ENCODE peak calls at places on chromosomes 5 and 9, in six cellular contexts. D is fibroblast of villous mesenchyme; W is AML-193; O is naive thymus-derived CD8-positive, alpha-beta T cell; U is small intestine; P is KG1. C is an unnamed sample.

GRCh38 chr9:5892456-5893133 is 1.9 kb downstream of the MLANA start:
- DNase-seq in O (no peak), D (peak; percentile 76), U (no peak), P (no peak), W (no peak), C (no peak)

GRCh38 chr5:171483453-171484177 is 64.2 kb downstream of the FGF18 start:
- DNase-seq in P (no peak), U (no peak), D (peak; percentile 66), O (no peak), W (no peak), C (no peak)

GRCh38 chr5:58648846-58649245 is 66.0 kb downstream of the RAB3C start:
- DNase-seq in P (no peak), O (no peak), U (no peak), W (no peak), D (no peak), C (no peak)

GRCh38 chr5:85823462-85824426 is 794.0 kb upstream of the COX7C start:
- DNase-seq in W (no peak), D (no peak), P (no peak), O (no peak), U (no peak), C (peak; percentile 8)

GRCh38 chr5:17343675-17344074 is 126.2 kb downstream of the BASP1 start:
- DNase-seq in U (no peak), P (no peak), W (no peak), O (no peak), D (peak; percentile 97), C (peak; percentile 2)

GRCh38 chr5:32964246-32964645 is 253.1 kb downstream of the NPR3 start:
- DNase-seq in P (no peak), O (no peak), W (no peak), D (peak; percentile 5), U (no peak), C (no peak)

GRCh38 chr5:54295658-54296276 is 14.6 kb downstream of the ARL15 start:
- DNase-seq in O (no peak), W (peak; percentile 53), P (no peak), U (no peak), D (no peak), C (no peak)

GRCh38 chr5:17099946-17100345 is 117.5 kb upstream of the BASP1 start:
- DNase-seq in P (no peak), U (no peak), O (no peak), D (no peak), W (no peak), C (no peak)

GRCh38 chr9:127553793-127554192 is 58.3 kb upstream of the STXBP1 start:
- DNase-seq in P (no peak), W (no peak), U (no peak), D (no peak), O (no peak), C (no peak)

GRCh38 chr9:38091310-38092199 is 22.5 kb upstream of the SHB start:
- DNase-seq in U (no peak), O (no peak), P (no peak), W (no peak), D (no peak), C (no peak)

GRCh38 chr5:143133721-143134120 is 269.8 kb downstream of the NR3C1 start:
- DNase-seq in O (no peak), W (no peak), P (no peak), D (no peak), U (no peak), C (no peak)

GRCh38 chr5:75028090-75028489 is 24.3 kb downstream of the GCNT4 start:
- DNase-seq in W (no peak), O (peak; percentile 32), U (no peak), D (no peak), P (no peak), C (no peak)

GRCh38 chr9:125634040-125634717 is 72.8 kb downstream of the MAPKAP1 start:
- DNase-seq in P (no peak), D (peak; percentile 77), W (no peak), U (no peak), O (no peak), C (no peak)

GRCh38 chr5:109788596-109788995 is 98.9 kb downstream of the MAN2A1 start:
- DNase-seq in O (no peak), P (no peak), U (no peak), W (no peak), D (no peak), C (no peak)

GRCh38 chr5:59206132-59206581 is 623.3 kb downstream of the RAB3C start:
- DNase-seq in D (peak; percentile 88), O (no peak), P (no peak), U (no peak), W (no peak), C (no peak)

GRCh38 chr9:94975480-94976452 is 249.3 kb downstream of the AOPEP start:
- DNase-seq in P (no peak), D (no peak), U (peak; percentile 27), O (no peak), W (no peak), C (no peak)

GRCh38 chr5:64318175-64318574 is 152.5 kb downstream of the RNF180 start:
- DNase-seq in P (no peak), D (no peak), O (no peak), W (no peak), U (no peak), C (no peak)

GRCh38 chr9:89699646-89700045 is 94.8 kb downstream of the GADD45G start:
- DNase-seq in U (peak; percentile 43), D (no peak), W (no peak), O (no peak), P (no peak), C (no peak)

GRCh38 chr5:6342689-6343315 is 35.5 kb downstream of the MED10 start:
- DNase-seq in O (no peak), P (no peak), U (no peak), W (no peak), D (no peak), C (no peak)

GRCh38 chr5:116571568-116572321 is 2.9 kb downstream of the SEMA6A start:
- DNase-seq in O (no peak), D (no peak), P (no peak), U (peak; percentile 66), W (no peak), C (no peak)

GRCh38 chr9:134726026-134726721 is 84.6 kb downstream of the COL5A1 start:
- DNase-seq in U (no peak), O (no peak), P (no peak), W (no peak), D (no peak), C (no peak)

GRCh38 chr9:121718063-121718462 is 66.6 kb downstream of the DAB2IP start:
- DNase-seq in U (no peak), D (peak; percentile 72), P (no peak), O (no peak), W (no peak), C (no peak)

GRCh38 chr9:108310202-108310601 is 545.6 kb downstream of the ACTL7B start:
- DNase-seq in U (no peak), D (no peak), O (no peak), P (no peak), W (no peak), C (no peak)

GRCh38 chr9:127788337-127789011 is 2.6 kb downstream of the CDK9 start:
- DNase-seq in D (no peak), P (no peak), O (no peak), U (no peak), W (no peak), C (no peak)

GRCh38 chr5:83866191-83866590 is 145.5 kb upstream of the HAPLN1 start:
- DNase-seq in U (no peak), D (no peak), O (no peak), W (no peak), P (no peak), C (no peak)

GRCh38 chr5:136020383-136021015 is 8.3 kb upstream of the TGFBI start:
- DNase-seq in P (no peak), D (peak; percentile 99), W (peak; percentile 86), U (no peak), O (no peak), C (peak; percentile 54)

GRCh38 chr5:1840741-1841521 is 39.7 kb downstream of the NDUFS6 start:
- DNase-seq in U (no peak), O (no peak), D (no peak), P (no peak), W (no peak), C (no peak)

GRCh38 chr9:89446440-89447310 is 51.2 kb downstream of the SEMA4D start:
- DNase-seq in D (no peak), U (no peak), W (no peak), O (no peak), P (no peak), C (no peak)

GRCh38 chr5:172766287-172767104 is 4.5 kb downstream of the DUSP1 start:
- DNase-seq in D (peak; percentile 95), O (peak; percentile 49), U (peak; percentile 71), P (no peak), W (no peak), C (no peak)

GRCh38 chr5:446864-447263 is 3.9 kb downstream of the EXOC3 start:
- DNase-seq in O (no peak), W (peak; percentile 71), D (peak; percentile 47), U (peak; percentile 58), P (no peak), C (peak; percentile 24)

GRCh38 chr5:140295414-140295813 is 7.5 kb downstream of the PFDN1 start:
- DNase-seq in D (peak; percentile 92), W (peak; percentile 42), P (no peak), O (no peak), U (peak; percentile 48), C (no peak)

GRCh38 chr5:1820381-1820780 is 19.2 kb downstream of the NDUFS6 start:
- DNase-seq in P (no peak), U (no peak), D (no peak), O (no peak), W (no peak), C (no peak)

GRCh38 chr5:164649266-164649665 is 1143.8 kb downstream of the MAT2B start:
- DNase-seq in O (no peak), D (no peak), W (no peak), P (no peak), U (no peak), C (no peak)

GRCh38 chr9:1721219-1721618 is 293.9 kb upstream of the SMARCA2 start:
- DNase-seq in D (no peak), U (peak; percentile 16), P (no peak), W (no peak), O (no peak), C (no peak)

GRCh38 chr5:121251954-121252353 is 599.7 kb upstream of the FTMT start:
- DNase-seq in O (no peak), D (no peak), U (no peak), W (no peak), P (no peak), C (peak; percentile 40)

GRCh38 chr5:75108515-75108914 is 56.2 kb upstream of the GCNT4 start:
- DNase-seq in W (no peak), O (no peak), P (no peak), U (no peak), D (no peak), C (no peak)

GRCh38 chr5:175658299-175659145 is 651 bp downstream of the HRH2 start:
- DNase-seq in U (no peak), O (no peak), W (peak; percentile 17), D (no peak), P (no peak), C (no peak)

GRCh38 chr5:62268792-62269191 is 37.2 kb upstream of the KIF2A start:
- DNase-seq in O (no peak), U (no peak), W (peak; percentile 1), D (no peak), P (no peak), C (no peak)

GRCh38 chr5:96134886-96135285 is 173.2 kb upstream of the ELL2 start:
- DNase-seq in P (no peak), W (no peak), D (no peak), U (no peak), O (no peak), C (no peak)

C was measured in HCT116.